ENCODE peak calls at places on chromosomes 3 and 15, in eight cellular contexts. E is GOT3; T is nephron progenitor cell; N is fibroblast of mammary gland; O is RPMI8226; M is activated T-helper 1 cell treated with anti-CD3 and anti-CD28 coated beads, Interleukin-12 subunit alpha, Interleukin-12 subunit beta, Interleukin-2, Interleukin-4 antibody, amounts not matched to agents 30 ng/mL and 10 ng/mL and 1 ng/mL, durations not matched to agents 14 hours and 24 hours and 36 hours; J is GM13977; R is colonic mucosa. C is an unnamed sample.

GRCh38 chr3:197593046-197593380 is 37.2 kb upstream of the BDH1 start:
- DNase-seq in E (no peak), T (no peak), N (no peak), O (no peak), M (no peak), J (no peak), R (no peak), C (no peak)

GRCh38 chr3:168801792-168802191 is 706.1 kb upstream of the GOLIM4 start:
- DNase-seq in E (no peak), T (no peak), N (peak; percentile 46), O (no peak), M (no peak), J (no peak), R (no peak), C (no peak)

GRCh38 chr15:85555875-85556617 is 175.6 kb downstream of the AKAP13 start:
- DNase-seq in E (no peak), T (no peak), N (no peak), O (no peak), M (no peak), J (peak; percentile 31), R (no peak), C (no peak)

GRCh38 chr3:153315781-153316180 is 153.8 kb downstream of the RAP2B start:
- DNase-seq in E (no peak), T (no peak), N (no peak), O (no peak), M (no peak), J (no peak), R (no peak), C (no peak)

GRCh38 chr3:45869638-45870037 is 16.7 kb upstream of the CCR9 start:
- DNase-seq in E (no peak), T (no peak), N (no peak), O (no peak), M (no peak), J (no peak), R (no peak), C (no peak)

GRCh38 chr15:29066310-29066709 is 180.5 kb downstream of the APBA2 start:
- DNase-seq in E (no peak), T (no peak), N (no peak), O (no peak), M (no peak), J (no peak), R (no peak), C (no peak)

GRCh38 chr3:155332668-155333160 is 39.2 kb upstream of the STRIT1 start:
- DNase-seq in E (no peak), T (no peak), N (no peak), O (no peak), M (no peak), J (no peak), R (no peak), C (no peak)

GRCh38 chr3:157464283-157464682 is 27.6 kb downstream of the PTX3 start:
- DNase-seq in E (no peak), T (no peak), N (no peak), O (no peak), M (no peak), J (no peak), R (no peak), C (no peak)

GRCh38 chr15:62124176-62124952 is 40.7 kb downstream of the C2CD4B start:
- DNase-seq in E (no peak), T (no peak), N (no peak), O (no peak), M (no peak), J (no peak), R (no peak), C (no peak)

GRCh38 chr3:150925751-150926201 is 20.5 kb upstream of the MINDY4B start:
- DNase-seq in E (no peak), T (peak; percentile 79), N (peak; percentile 16), O (peak; percentile 77), M (peak; percentile 27), J (peak; percentile 56), R (peak; percentile 48), C (no peak)

GRCh38 chr15:91039996-91040395 is 17.6 kb upstream of the VPS33B start:
- DNase-seq in E (no peak), T (no peak), N (no peak), O (no peak), M (no peak), J (no peak), R (no peak), C (no peak)

GRCh38 chr3:103295974-103296570 is 861.3 kb downstream of the ZPLD1 start:
- DNase-seq in E (no peak), T (no peak), N (peak; percentile 0), O (peak; percentile 23), M (no peak), J (peak; percentile 2), R (no peak), C (no peak)

GRCh38 chr15:76678766-76679165 is 226.4 kb downstream of the SCAPER start:
- DNase-seq in E (no peak), T (no peak), N (peak; percentile 38), O (no peak), M (no peak), J (no peak), R (no peak), C (no peak)

GRCh38 chr3:45937206-45938042 is 5.8 kb upstream of the CXCR6 start:
- DNase-seq in E (no peak), T (no peak), N (no peak), O (no peak), M (no peak), J (no peak), R (no peak), C (no peak)

GRCh38 chr3:30894521-30895289 is at the start of gene GADL1:
- DNase-seq in E (no peak), T (peak; percentile 74), N (peak; percentile 10), O (peak; percentile 8), M (no peak), J (peak; percentile 28), R (no peak), C (no peak)

GRCh38 chr3:185552358-185552877 is at the start of gene LIPH:
- DNase-seq in E (no peak), T (no peak), N (peak; percentile 49), O (no peak), M (no peak), J (peak; percentile 53), R (peak; percentile 78), C (peak; percentile 34)

GRCh38 chr3:13042127-13042931 is 30.9 kb downstream of the IQSEC1 start:
- DNase-seq in E (no peak), T (no peak), N (no peak), O (no peak), M (no peak), J (no peak), R (no peak), C (no peak)

GRCh38 chr3:172685331-172686214 is 25.3 kb downstream of the NCEH1 start:
- DNase-seq in E (no peak), T (no peak), N (peak; percentile 45), O (no peak), M (no peak), J (no peak), R (no peak), C (no peak)

GRCh38 chr3:178618197-178618596 is 82.0 kb downstream of the KCNMB2 start:
- DNase-seq in E (no peak), T (no peak), N (peak; percentile 34), O (no peak), M (no peak), J (no peak), R (no peak), C (no peak)

GRCh38 chr3:111541391-111541790 is 606 bp upstream of the CD96 start:
- DNase-seq in E (no peak), T (no peak), N (no peak), O (no peak), M (no peak), J (no peak), R (no peak), C (no peak)

GRCh38 chr3:48406443-48407431 is 23.1 kb downstream of the PLXNB1 start:
- DNase-seq in E (no peak), T (no peak), N (no peak), O (no peak), M (no peak), J (peak; percentile 12), R (peak; percentile 13), C (no peak)

C was measured in GM12864.